ENCODE peak calls at places on chromosomes 11 and 22, in six cellular contexts. F, H, V, E, O and U are unnamed samples.
A peak's percentile ranks its signal among the peaks of the same experiment; 100 is the strongest.

GRCh38 chr11:70415642-70416395 is 17.5 kb downstream of the CTTN start:
- DNase-seq in F (no peak), H (no peak), V (no peak), E (no peak), O (no peak), U (no peak)

GRCh38 chr11:126173257-126173656 is 38.2 kb downstream of the RPUSD4 start:
- DNase-seq in F (no peak), H (no peak), V (no peak), E (no peak), O (no peak), U (no peak)

GRCh38 chr11:1639102-1639620 is 9.6 kb downstream of the KRTAP5-5 start:
- DNase-seq in F (no peak), H (no peak), V (no peak), E (no peak), O (peak; percentile 86), U (no peak)

GRCh38 chr11:2592559-2593392 is 107.0 kb downstream of the KCNQ1OT1 start:
- DNase-seq in F (no peak), H (no peak), V (no peak), E (no peak), O (no peak), U (no peak)

GRCh38 chr11:125069008-125069407 is 5.9 kb downstream of the SLC37A2 start:
- DNase-seq in F (no peak), H (no peak), V (no peak), E (peak; percentile 71), O (no peak), U (no peak)

GRCh38 chr11:45470151-45471001 is 184.2 kb upstream of the SYT13 start:
- DNase-seq in F (no peak), H (no peak), V (no peak), E (no peak), O (no peak), U (no peak)

GRCh38 chr11:128848815-128849455 is 18.2 kb downstream of the KCNJ1 start:
- DNase-seq in F (no peak), H (peak; percentile 97), V (peak; percentile 49), E (peak; percentile 58), O (peak; percentile 70), U (no peak)

GRCh38 chr11:1102221-1102971 is 27.7 kb downstream of the MUC2 start:
- DNase-seq in F (no peak), H (no peak), V (no peak), E (no peak), O (no peak), U (no peak)

GRCh38 chr11:1930448-1930802 is 10.9 kb downstream of the TNNT3 start:
- DNase-seq in F (no peak), H (no peak), V (no peak), E (no peak), O (no peak), U (no peak)

GRCh38 chr11:117818036-117818858 is 6.3 kb downstream of the FXYD2 start:
- DNase-seq in F (no peak), H (no peak), V (no peak), E (no peak), O (no peak), U (no peak)

GRCh38 chr22:19607198-19608113 is 83.2 kb upstream of the CLDN5 start:
- DNase-seq in F (no peak), H (peak; percentile 55), V (no peak), E (no peak), O (no peak), U (peak; percentile 8)

GRCh38 chr11:45922425-45923082 is at the start of gene LARGE2:
- DNase-seq in F (no peak), H (peak; percentile 86), V (no peak), E (peak; percentile 82), O (peak; percentile 76), U (peak; percentile 92)

GRCh38 chr11:87432006-87432405 is 394.3 kb downstream of the TMEM135 start:
- DNase-seq in F (no peak), H (no peak), V (no peak), E (no peak), O (no peak), U (no peak)

GRCh38 chr22:30212363-30212995 is 34.1 kb downstream of the LIF start:
- DNase-seq in F (no peak), H (no peak), V (peak; percentile 93), E (peak; percentile 40), O (peak; percentile 30), U (peak; percentile 88)

GRCh38 chr11:121692236-121692635 is 239.5 kb upstream of the SORL1-AS1 start:
- DNase-seq in F (no peak), H (no peak), V (no peak), E (no peak), O (no peak), U (no peak)

GRCh38 chr11:65798882-65799281 is 12.0 kb downstream of the OVOL1 start:
- DNase-seq in F (no peak), H (no peak), V (no peak), E (no peak), O (no peak), U (no peak)

GRCh38 chr11:9716275-9717039 is 52.6 kb downstream of the SWAP70 start:
- DNase-seq in F (peak; percentile 92), H (no peak), V (no peak), E (peak; percentile 66), O (no peak), U (no peak)

GRCh38 chr11:75558939-75559843 is 2.9 kb upstream of the SERPINH1 start:
- DNase-seq in F (no peak), H (no peak), V (no peak), E (peak; percentile 84), O (no peak), U (no peak)

GRCh38 chr11:60974726-60975125 is 3.2 kb downstream of the CD6 start:
- DNase-seq in F (no peak), H (no peak), V (no peak), E (no peak), O (peak; percentile 41), U (no peak)

GRCh38 chr22:21961886-21962654 is 9.4 kb upstream of the PPM1F start:
- DNase-seq in F (no peak), H (no peak), V (no peak), E (no peak), O (no peak), U (no peak)

GRCh38 chr22:29531419-29531818 is 22.1 kb downstream of the THOC5 start:
- DNase-seq in F (no peak), H (no peak), V (no peak), E (no peak), O (no peak), U (no peak)

GRCh38 chr22:24322522-24322921 is 51.9 kb downstream of the SPECC1L start:
- DNase-seq in F (no peak), H (no peak), V (no peak), E (no peak), O (peak; percentile 80), U (no peak)

GRCh38 chr11:92941676-92942571 is 27.5 kb upstream of the MTNR1B start:
- DNase-seq in F (no peak), H (no peak), V (peak; percentile 18), E (peak; percentile 31), O (peak; percentile 64), U (peak; percentile 59)

GRCh38 chr11:61460474-61460881 is 30.6 kb downstream of the SDHAF2 start:
- DNase-seq in F (no peak), H (no peak), V (no peak), E (no peak), O (no peak), U (no peak)

GRCh38 chr11:44928807-44929206 is 21.9 kb downstream of the TP53I11 start:
- DNase-seq in F (no peak), H (no peak), V (no peak), E (no peak), O (no peak), U (no peak)

GRCh38 chr11:99865951-99866350 is 821.1 kb upstream of the ARHGAP42 start:
- DNase-seq in F (no peak), H (no peak), V (no peak), E (no peak), O (no peak), U (no peak)

GRCh38 chr11:2791521-2792375 is 92.0 kb upstream of the KCNQ1OT1 start:
- DNase-seq in F (no peak), H (peak; percentile 53), V (no peak), E (no peak), O (no peak), U (no peak)

GRCh38 chr11:9020881-9021280 is 17.1 kb upstream of the NRIP3 start:
- DNase-seq in F (no peak), H (no peak), V (no peak), E (no peak), O (no peak), U (no peak)

GRCh38 chr11:125494987-125495725 is 909 bp downstream of the FEZ1 start:
- DNase-seq in F (no peak), H (peak; percentile 81), V (no peak), E (no peak), O (peak; percentile 76), U (no peak)

GRCh38 chr22:50528682-50529415 is 963 bp downstream of the TYMP start:
- DNase-seq in F (no peak), H (peak; percentile 59), V (no peak), E (no peak), O (no peak), U (no peak)
- TF ChIP-seq JUND in F (no peak), H (no peak), V (no peak), E (no peak), O (no peak), U (no peak)

DNA sequence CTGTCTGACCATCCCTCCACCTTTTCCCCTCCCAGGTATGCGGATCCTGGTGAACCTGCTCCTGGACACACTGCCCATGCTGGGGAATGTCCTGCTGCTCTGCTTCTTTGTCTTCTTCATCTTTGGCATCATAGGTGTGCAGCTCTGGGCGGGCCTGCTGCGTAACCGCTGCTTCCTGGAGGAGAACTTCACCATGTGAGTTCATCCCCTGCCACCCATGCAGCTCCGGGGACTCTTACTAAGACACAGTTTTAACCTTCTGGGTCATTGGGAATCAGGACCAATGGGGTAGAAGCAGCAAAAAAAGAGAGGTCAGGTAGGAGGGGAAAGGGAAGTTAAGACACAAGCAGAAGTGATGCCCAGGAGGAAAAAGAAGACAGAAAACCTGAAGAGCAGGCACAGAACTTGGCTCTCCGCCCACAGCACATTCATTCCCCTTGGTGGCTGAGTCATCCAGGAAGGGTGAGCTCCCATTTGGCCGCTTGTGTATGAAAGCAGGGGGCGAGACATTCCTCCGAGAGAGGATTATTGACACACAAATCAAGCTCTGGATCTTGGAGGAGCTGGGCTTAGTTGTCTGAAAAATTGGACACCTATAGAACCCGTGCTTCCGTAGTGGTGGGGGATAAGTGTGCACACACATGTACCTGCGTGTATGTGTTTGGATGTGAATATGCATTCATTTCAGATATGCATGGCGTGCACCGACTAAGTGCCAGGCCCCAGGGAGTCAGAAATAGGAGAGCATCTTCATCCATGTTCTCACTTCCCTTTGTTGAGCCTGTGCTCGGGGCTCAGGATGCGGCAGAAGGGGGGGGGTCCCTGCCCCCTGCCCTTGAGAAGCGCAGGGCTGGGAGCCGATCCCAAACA is 64.2 kb downstream of the CACNA1I start:
- DNase-seq in F (no peak), H (no peak), V (peak; percentile 80), E (peak; percentile 78), O (no peak), U (peak; percentile 96)
- TF ChIP-seq JUND in F (no peak), H (no peak), V (peak; percentile 94), E (peak; percentile 79), O (peak; percentile 70), U (no peak)

GRCh38 chr22:45503816-45504702 is 1.4 kb downstream of the FBLN1 start:
- DNase-seq in F (no peak), H (peak; percentile 65), V (no peak), E (no peak), O (peak; percentile 66), U (no peak)
- TF ChIP-seq JUND in F (no peak), H (no peak), V (no peak), E (no peak), O (no peak), U (no peak)

DNA sequence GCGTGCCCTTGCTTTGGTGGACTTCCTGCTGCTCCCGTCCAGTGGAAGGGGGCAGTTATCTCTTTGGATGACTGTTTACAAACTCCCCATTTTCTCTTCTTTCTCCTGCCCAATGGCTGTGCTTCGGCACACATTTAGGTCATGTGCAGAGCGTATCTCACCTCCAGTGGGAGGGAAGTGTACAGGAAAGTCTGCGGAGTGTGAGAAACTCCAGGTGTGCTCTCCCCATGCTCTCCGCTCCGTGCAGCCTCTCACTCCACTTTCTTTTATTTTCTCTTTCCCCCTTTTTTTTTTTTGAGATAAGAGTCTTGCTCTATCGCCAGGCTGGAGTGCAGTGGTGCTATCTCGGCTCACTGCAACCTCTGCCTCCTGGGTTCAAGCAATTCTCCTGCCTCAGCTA is 11.9 kb upstream of the TEF start:
- DNase-seq in F (no peak), H (no peak), V (no peak), E (no peak), O (no peak), U (no peak)
- TF ChIP-seq JUND in F (no peak), H (no peak), V (no peak), E (no peak), O (no peak), U (no peak)